ENCODE peak calls at places on chromosomes 13 and 19, in four cellular contexts. One of them, this sample, is unnamed.

GRCh38 chr13:58080806-58081205 is 449.3 kb downstream of the PCDH17 start:
- DNase-seq in sigmoid colon: no peak
- DNase-seq in LoVo: no peak
- DNase-seq in activated CD8-positive, alpha-beta memory T cell treated with anti-CD3 and anti-CD28 coated beads, Interleukin-2, amount 50 U/mL, for 4 hours: no peak
- DNase-seq in this sample: no peak

GRCh38 chr19:44824758-44825157 is 15.9 kb downstream of the BCAM start:
- DNase-seq in activated CD8-positive, alpha-beta memory T cell treated with anti-CD3 and anti-CD28 coated beads, Interleukin-2, amount 50 U/mL, for 4 hours: no peak
- DNase-seq in LoVo: no peak
- DNase-seq in sigmoid colon: no peak
- DNase-seq in this sample: no peak

GRCh38 chr19:2575734-2576481 is 100.0 kb downstream of the GADD45B start:
- DNase-seq in activated CD8-positive, alpha-beta memory T cell treated with anti-CD3 and anti-CD28 coated beads, Interleukin-2, amount 50 U/mL, for 4 hours: no peak
- DNase-seq in LoVo: no peak
- DNase-seq in sigmoid colon: peak; percentile 95
- DNase-seq in this sample: peak; percentile 64

GRCh38 chr13:27796544-27797227 is 4.4 kb downstream of the GSX1 start:
- DNase-seq in LoVo: no peak
- DNase-seq in activated CD8-positive, alpha-beta memory T cell treated with anti-CD3 and anti-CD28 coated beads, Interleukin-2, amount 50 U/mL, for 4 hours: no peak
- DNase-seq in sigmoid colon: no peak
- DNase-seq in this sample: no peak

GRCh38 chr19:4922530-4923378 is 13.5 kb downstream of the UHRF1 start:
- DNase-seq in sigmoid colon: no peak
- DNase-seq in LoVo: no peak
- DNase-seq in activated CD8-positive, alpha-beta memory T cell treated with anti-CD3 and anti-CD28 coated beads, Interleukin-2, amount 50 U/mL, for 4 hours: no peak
- DNase-seq in this sample: no peak

GRCh38 chr13:105603283-105603682 is 932.2 kb downstream of the EFNB2 start:
- DNase-seq in LoVo: peak; percentile 9
- DNase-seq in sigmoid colon: no peak
- DNase-seq in activated CD8-positive, alpha-beta memory T cell treated with anti-CD3 and anti-CD28 coated beads, Interleukin-2, amount 50 U/mL, for 4 hours: no peak
- DNase-seq in this sample: no peak

GRCh38 chr13:69600811-69601210 is 506.8 kb upstream of the ATXN8OS start:
- DNase-seq in LoVo: no peak
- DNase-seq in activated CD8-positive, alpha-beta memory T cell treated with anti-CD3 and anti-CD28 coated beads, Interleukin-2, amount 50 U/mL, for 4 hours: no peak
- DNase-seq in sigmoid colon: no peak
- DNase-seq in this sample: no peak

GRCh38 chr19:15337202-15337601 is 4.9 kb upstream of the BRD4 start:
- DNase-seq in LoVo: no peak
- DNase-seq in sigmoid colon: no peak
- DNase-seq in activated CD8-positive, alpha-beta memory T cell treated with anti-CD3 and anti-CD28 coated beads, Interleukin-2, amount 50 U/mL, for 4 hours: no peak
- DNase-seq in this sample: no peak

GRCh38 chr13:27960362-27961226 is 8.5 kb downstream of the CDX2 start:
- DNase-seq in LoVo: peak; percentile 87
- DNase-seq in sigmoid colon: no peak
- DNase-seq in activated CD8-positive, alpha-beta memory T cell treated with anti-CD3 and anti-CD28 coated beads, Interleukin-2, amount 50 U/mL, for 4 hours: no peak
- DNase-seq in this sample: peak; percentile 90

GRCh38 chr19:13214036-13214730 is 64.0 kb downstream of the IER2 start:
- DNase-seq in activated CD8-positive, alpha-beta memory T cell treated with anti-CD3 and anti-CD28 coated beads, Interleukin-2, amount 50 U/mL, for 4 hours: no peak
- DNase-seq in sigmoid colon: no peak
- DNase-seq in LoVo: no peak
- DNase-seq in this sample: no peak

GRCh38 chr13:20174656-20175405 is 14.0 kb upstream of the GJA3 start:
- DNase-seq in LoVo: peak; percentile 93
- DNase-seq in activated CD8-positive, alpha-beta memory T cell treated with anti-CD3 and anti-CD28 coated beads, Interleukin-2, amount 50 U/mL, for 4 hours: peak; percentile 68
- DNase-seq in sigmoid colon: peak; percentile 82
- DNase-seq in this sample: peak; percentile 92

GRCh38 chr13:64446372-64446771 is 2783.8 kb downstream of the PCDH9 start:
- DNase-seq in activated CD8-positive, alpha-beta memory T cell treated with anti-CD3 and anti-CD28 coated beads, Interleukin-2, amount 50 U/mL, for 4 hours: no peak
- DNase-seq in LoVo: no peak
- DNase-seq in sigmoid colon: no peak
- DNase-seq in this sample: no peak

GRCh38 chr13:26998265-26998664 is 173.3 kb downstream of the USP12 start:
- DNase-seq in sigmoid colon: no peak
- DNase-seq in LoVo: no peak
- DNase-seq in activated CD8-positive, alpha-beta memory T cell treated with anti-CD3 and anti-CD28 coated beads, Interleukin-2, amount 50 U/mL, for 4 hours: no peak
- DNase-seq in this sample: peak; percentile 35

This sample was measured in Peyer's patch.